ENCODE peak calls at places on chromosomes 11 and 22, in nine cellular contexts. U, K, B, T, C, D, X, R and H are unnamed samples.
A peak's percentile ranks its signal among the peaks of the same experiment; 100 is the strongest.

GRCh38 chr11:122724520-122724919 is 69.0 kb downstream of the UBASH3B start:
- DNase-seq in D (no peak), B (no peak), K (no peak), X (no peak), C (no peak), U (no peak), R (no peak), T (no peak), H (no peak)

GRCh38 chr11:94954753-94955152 is 18.6 kb downstream of the CWC15 start:
- DNase-seq in B (no peak), U (no peak), R (no peak), T (no peak), K (no peak), C (no peak), D (no peak), X (no peak), H (no peak)

GRCh38 chr22:37742374-37743092 is 45.7 kb downstream of the TRIOBP start:
- DNase-seq in D (no peak), T (peak; percentile 52), X (no peak), K (no peak), R (no peak), C (peak; percentile 70), U (peak; percentile 79), B (no peak), H (peak; percentile 22)

GRCh38 chr22:22769434-22770279 is 118.0 kb upstream of the IGLL5 start:
- DNase-seq in R (peak; percentile 59), T (no peak), X (no peak), C (no peak), B (no peak), D (no peak), K (no peak), U (no peak), H (no peak)

GRCh38 chr22:50612715-50613221 is 12.2 kb downstream of the MAPK8IP2 start:
- DNase-seq in D (no peak), X (peak; percentile 16), C (no peak), U (no peak), T (no peak), B (no peak), K (no peak), R (peak; percentile 88), H (no peak)

GRCh38 chr11:110091995-110092576 is 1.1 kb upstream of the ZC3H12C start:
- DNase-seq in D (no peak), U (peak; percentile 19), K (no peak), X (no peak), C (no peak), B (no peak), T (no peak), R (no peak), H (no peak)

GRCh38 chr22:45473626-45474237 is 29.0 kb upstream of the FBLN1 start:
- DNase-seq in T (peak; percentile 58), K (no peak), R (no peak), B (no peak), C (no peak), U (no peak), D (no peak), X (no peak), H (no peak)

GRCh38 chr22:31162015-31162765 is 2.2 kb downstream of the RNF185 start:
- DNase-seq in T (no peak), C (no peak), B (no peak), R (no peak), X (peak; percentile 41), U (no peak), D (no peak), K (no peak), H (no peak)

GRCh38 chr11:2096001-2096918 is 42.9 kb downstream of the IGF2 start:
- DNase-seq in K (no peak), X (no peak), R (no peak), D (peak; percentile 68), T (no peak), C (no peak), B (no peak), U (no peak), H (no peak)

GRCh38 chr11:88421530-88421929 is 84.0 kb upstream of the CTSC start:
- DNase-seq in B (no peak), T (no peak), K (peak; percentile 31), X (no peak), C (no peak), D (no peak), R (peak; percentile 19), U (no peak), H (no peak)

GRCh38 chr11:90213322-90213721 is 9.5 kb downstream of the CHORDC1 start:
- DNase-seq in R (no peak), B (no peak), D (no peak), T (no peak), U (no peak), X (no peak), C (no peak), K (no peak), H (no peak)

GRCh38 chr11:21411597-21411996 is 742.2 kb downstream of the NELL1 start:
- DNase-seq in D (no peak), B (no peak), K (no peak), C (no peak), U (no peak), X (no peak), R (no peak), T (no peak), H (no peak)

GRCh38 chr11:111582881-111583280 is 19.4 kb upstream of the SIK2 start:
- DNase-seq in B (no peak), C (no peak), R (no peak), D (no peak), T (no peak), K (no peak), U (no peak), X (no peak), H (no peak)
- H3K27ac ChIP-seq in B (no peak overlapping the region), C (no peak overlapping the region), R (no peak overlapping the region), D (no peak overlapping the region), T (no peak overlapping the region), K (no peak overlapping the region), U (no peak overlapping the region), X (no peak overlapping the region), H (no peak overlapping the region)

DNA sequence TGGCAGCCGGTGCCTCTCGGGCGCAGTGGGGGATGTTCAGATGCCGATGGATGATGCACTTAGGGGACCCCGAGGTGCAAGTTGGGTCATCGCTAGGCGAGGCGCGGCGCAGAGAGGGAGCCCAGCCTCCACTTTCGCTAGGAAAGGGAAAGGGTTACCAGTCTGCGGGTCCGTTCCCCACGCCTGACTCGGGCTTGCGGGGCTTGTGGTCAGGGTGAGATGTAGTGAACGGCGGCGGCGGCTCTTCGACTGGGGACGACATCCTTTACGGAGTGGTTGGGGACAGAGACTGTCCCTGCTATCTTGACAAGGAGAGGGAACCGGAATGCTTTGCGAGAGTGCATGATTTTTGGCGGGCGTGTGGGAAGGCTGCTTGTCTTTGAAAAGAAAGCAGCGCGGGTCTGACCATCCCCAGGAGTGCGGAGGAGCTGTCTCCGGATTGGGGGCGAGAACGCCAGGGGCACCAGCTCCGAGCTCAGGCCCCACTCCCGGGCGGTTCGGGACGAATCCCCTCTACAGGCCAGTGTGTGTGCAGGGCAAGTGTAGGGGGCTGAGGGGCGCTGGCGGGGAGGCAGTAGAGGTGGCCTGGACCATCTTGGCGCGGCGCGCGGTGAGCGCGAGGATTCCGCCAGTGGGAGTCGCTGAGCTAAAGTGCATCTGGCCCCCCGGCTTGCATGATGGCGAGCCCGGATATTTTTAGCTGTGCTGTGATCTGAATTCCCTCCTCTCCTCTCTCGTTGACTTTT is 1.1 kb downstream of the FAT3 start:
- DNase-seq in T (no peak), X (peak; percentile 6), K (no peak), R (no peak), U (no peak), D (peak; percentile 72), C (no peak), B (no peak), H (no peak)
- TF ChIP-seq POLR2A in T (no peak), X (no peak), K (no peak), R (no peak), U (no peak), D (no peak), C (no peak), B (no peak), H (no peak)

GRCh38 chr11:71096751-71097388 is 155.5 kb downstream of the SHANK2 start:
- DNase-seq in K (no peak), R (no peak), C (no peak), U (no peak), X (no peak), D (no peak), T (no peak), B (no peak), H (no peak)
- H3K27ac ChIP-seq in K (no peak overlapping the region), R (no peak overlapping the region), C (no peak overlapping the region), U (no peak overlapping the region), X (no peak overlapping the region), D (no peak overlapping the region), T (no peak overlapping the region), B (no peak overlapping the region), H (no peak overlapping the region)

GRCh38 chr11:33699515-33700424 is 856 bp downstream of the C11orf91 start:
- DNase-seq in U (peak; percentile 53), B (no peak), X (peak; percentile 31), C (peak; percentile 35), T (peak; percentile 46), K (no peak), R (peak; percentile 40), D (no peak), H (peak; percentile 67)
- TF ChIP-seq POLR2A in U (no peak), B (no peak), X (no peak), C (no peak), T (no peak), K (no peak), R (no peak), D (no peak), H (no peak)

DNA sequence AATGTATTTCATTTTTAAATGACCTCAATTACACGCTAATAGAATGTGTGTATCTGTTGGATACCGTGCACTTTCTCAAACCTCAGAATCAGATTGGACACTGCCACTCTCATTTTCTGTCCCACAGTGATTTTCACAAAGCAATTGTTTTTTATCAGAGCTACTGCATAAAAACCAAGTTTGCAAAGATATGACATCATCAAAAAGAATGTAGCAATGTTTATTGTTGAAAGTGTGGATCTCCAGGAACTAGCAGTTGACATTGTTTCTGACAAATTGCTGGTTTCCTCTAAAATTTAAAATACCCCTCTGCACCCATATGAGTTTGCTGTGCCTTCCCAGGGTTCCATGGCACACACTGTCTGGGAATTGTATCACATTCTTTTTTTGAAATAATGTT is 362.7 kb upstream of the DDI1 start:
- DNase-seq in U (no peak), K (no peak), B (peak; percentile 5), R (no peak), C (no peak), T (no peak), D (no peak), X (no peak), H (no peak)
- H3K27ac ChIP-seq in U (no peak overlapping the region), K (no peak overlapping the region), B (no peak overlapping the region), R (no peak overlapping the region), C (no peak overlapping the region), T (no peak overlapping the region), D (no peak overlapping the region), X (no peak overlapping the region), H (no peak overlapping the region)

GRCh38 chr11:116814502-116814901 is 8.6 kb downstream of the APOA4 start:
- DNase-seq in C (no peak), D (no peak), T (no peak), K (no peak), B (no peak), X (no peak), U (no peak), R (no peak), H (no peak)
- TF ChIP-seq POLR2A in C (no peak), D (no peak), T (no peak), K (no peak), B (no peak), X (no peak), U (no peak), R (no peak), H (no peak)

DNA sequence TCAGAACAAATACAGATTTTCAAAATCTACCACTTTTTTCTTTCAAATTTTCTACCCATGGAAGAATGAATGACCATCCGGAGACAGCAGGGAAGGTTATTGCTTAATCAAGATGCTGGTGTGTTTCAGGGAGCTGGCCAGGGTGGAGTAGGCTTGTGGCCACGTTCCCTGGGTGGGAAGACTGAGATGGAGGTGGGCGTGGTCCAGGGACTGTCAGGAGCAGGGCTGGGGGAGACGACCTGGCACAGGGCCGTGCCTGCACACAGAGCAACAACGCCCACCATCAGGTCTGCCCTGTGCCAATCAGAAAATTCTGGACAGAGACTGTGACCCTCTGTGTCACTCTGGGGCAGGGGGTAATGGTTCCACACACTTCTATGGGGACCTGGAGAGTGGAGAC is 7.1 kb upstream of the APOBEC3H start:
- DNase-seq in U (no peak), R (peak; percentile 19), K (no peak), B (no peak), T (no peak), D (no peak), C (no peak), X (no peak), H (no peak)
- H3K27ac ChIP-seq in U (no peak overlapping the region), R (no peak overlapping the region), K (no peak overlapping the region), B (no peak overlapping the region), T (no peak overlapping the region), D (no peak overlapping the region), C (peak overlapping the region; percentile 38), X (no peak overlapping the region), H (no peak overlapping the region)